ENCODE peak calls at places on chromosomes 3 and 15, in five cellular contexts. Z, Q, S, I and H are unnamed samples.

GRCh38 chr3:127678611-127679533 is 6.1 kb downstream of the ABTB1 start:
- DNase-seq in Z (no peak), Q (peak; percentile 57), S (peak; percentile 4), I (peak; percentile 5), H (peak; percentile 47)

GRCh38 chr3:187946981-187947380 is 201.7 kb upstream of the BCL6 start:
- DNase-seq in Z (no peak), Q (no peak), S (no peak), I (no peak), H (no peak)

GRCh38 chr3:64829331-64829730 is 141.5 kb upstream of the ADAMTS9 start:
- DNase-seq in Z (no peak), Q (no peak), S (no peak), I (no peak), H (no peak)

GRCh38 chr3:41690766-41691563 is 270.9 kb downstream of the ULK4 start:
- DNase-seq in Z (no peak), Q (no peak), S (no peak), I (no peak), H (no peak)

GRCh38 chr3:124792341-124793034 is 62.2 kb downstream of the UMPS start:
- DNase-seq in Z (no peak), Q (no peak), S (no peak), I (no peak), H (no peak)

GRCh38 chr15:82730022-82730530 is 20.4 kb upstream of the AP3B2 start:
- DNase-seq in Z (no peak), Q (no peak), S (no peak), I (no peak), H (no peak)

GRCh38 chr3:178117641-178118040 is 418.6 kb upstream of the KCNMB2 start:
- DNase-seq in Z (peak; percentile 16), Q (no peak), S (no peak), I (no peak), H (no peak)

GRCh38 chr3:134054881-134055280 is 25.2 kb upstream of the SLCO2A1 start:
- DNase-seq in Z (no peak), Q (no peak), S (no peak), I (no peak), H (peak; percentile 8)

GRCh38 chr15:65752151-65752700 is 39.9 kb downstream of the DENND4A start:
- DNase-seq in Z (peak; percentile 63), Q (no peak), S (no peak), I (no peak), H (no peak)

GRCh38 chr15:35958936-35959335 is 413.0 kb upstream of the DPH6 start:
- DNase-seq in Z (peak; percentile 12), Q (no peak), S (no peak), I (no peak), H (no peak)

DNA sequence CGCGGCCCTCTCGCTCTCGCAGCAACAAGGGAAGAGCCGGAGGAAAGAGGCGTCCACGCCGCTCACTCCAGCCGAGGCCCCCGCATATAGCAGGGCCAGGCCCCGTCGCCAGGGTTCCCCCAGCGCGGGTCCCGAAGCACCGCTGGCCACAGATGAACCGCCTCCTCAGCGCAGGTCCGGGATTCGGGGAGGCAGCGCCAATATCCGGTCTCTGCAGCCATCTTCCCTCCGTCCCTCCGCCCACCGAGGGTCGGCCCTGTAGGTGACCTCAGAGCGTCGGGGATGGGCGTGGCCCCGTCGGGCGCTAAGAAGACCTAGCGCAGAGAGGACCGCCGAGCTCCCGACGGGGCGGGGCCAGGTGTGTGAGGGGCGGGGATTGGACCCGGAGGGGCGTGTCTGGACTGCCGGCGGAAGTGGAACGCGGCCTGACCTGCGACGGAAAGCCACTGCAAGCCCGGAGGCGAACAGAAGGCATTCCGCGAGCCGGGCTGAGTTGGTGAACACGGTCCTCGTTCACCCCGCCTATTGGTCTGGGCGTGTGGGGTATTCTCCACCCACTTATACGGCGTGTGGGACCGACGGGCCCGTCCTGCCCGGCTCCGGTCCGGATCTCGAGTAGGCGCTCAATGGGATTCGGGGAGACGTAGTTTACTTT is 26.8 kb upstream of the MTHFS start:
- DNase-seq in Z (peak; percentile 93), Q (peak; percentile 97), S (peak; percentile 98), I (peak; percentile 95), H (peak; percentile 94)
- TF ChIP-seq CTCF in Z (no peak), Q (no peak), S (no peak), I (no peak), H (no peak)

DNA sequence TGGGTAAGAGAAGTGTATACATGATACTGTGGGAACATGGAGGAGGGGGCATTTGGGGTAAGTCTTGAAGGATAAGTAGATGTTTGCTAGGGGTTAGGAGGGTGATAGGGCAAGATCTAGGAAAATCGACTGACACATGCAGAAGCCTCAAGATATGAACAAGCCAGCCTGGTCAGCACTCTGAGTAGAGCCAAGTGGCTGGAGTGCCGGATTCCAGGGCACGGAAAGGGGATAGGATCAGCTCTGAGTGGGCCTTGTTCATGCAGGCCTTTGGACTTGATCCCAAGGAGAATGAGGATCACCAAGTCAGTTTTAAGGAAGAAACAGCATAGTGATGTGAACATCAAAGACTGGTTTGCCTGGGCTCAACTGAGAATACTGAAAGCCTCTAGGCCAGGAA is 24.3 kb upstream of the MANF start:
- DNase-seq in Z (no peak), Q (no peak), S (no peak), I (no peak), H (peak; percentile 28)
- H3K4me1 ChIP-seq in Z (no peaks in the 10 kb centered on the region), Q (no peaks in the 10 kb centered on the region), S (no peaks in the 10 kb centered on the region), I (no peaks in the 10 kb centered on the region), H (peaks cover 5% of the 10 kb centered on the region)

GRCh38 chr15:31585231-31585630 is 258.6 kb downstream of the KLF13 start:
- DNase-seq in Z (no peak), Q (no peak), S (no peak), I (no peak), H (no peak)

GRCh38 chr15:31590609-31591008 is 264.0 kb downstream of the KLF13 start:
- DNase-seq in Z (peak; percentile 78), Q (no peak), S (no peak), I (no peak), H (no peak)

GRCh38 chr15:31587583-31587982 is 260.9 kb downstream of the KLF13 start:
- DNase-seq in Z (no peak), Q (no peak), S (no peak), I (no peak), H (no peak)

GRCh38 chr15:31584195-31584594 is 257.6 kb downstream of the KLF13 start:
- DNase-seq in Z (no peak), Q (no peak), S (no peak), I (no peak), H (no peak)

DNA sequence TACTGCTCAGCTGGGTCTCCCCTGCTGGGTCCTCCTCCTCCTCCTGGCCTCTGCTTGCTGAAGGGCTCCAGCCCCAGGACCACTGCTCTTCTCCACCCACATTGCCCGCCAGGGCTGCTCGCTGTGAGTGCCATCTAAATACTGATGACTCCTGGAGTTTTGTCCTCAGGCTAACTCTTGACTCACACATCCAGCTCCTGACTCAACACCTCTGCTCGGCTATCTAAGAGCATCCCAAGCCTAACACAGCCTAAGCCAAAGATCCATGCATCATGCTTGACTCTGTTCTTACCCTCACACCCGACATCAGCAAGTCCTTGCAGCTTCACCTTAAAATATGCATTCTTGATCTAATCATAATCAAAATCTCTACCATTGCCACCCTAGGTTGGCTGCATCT is 260.2 kb downstream of the KLF13 start:
- DNase-seq in Z (peak; percentile 27), Q (no peak), S (no peak), I (no peak), H (no peak)
- TF ChIP-seq CTCF in Z (no peak), Q (no peak), S (no peak), I (no peak), H (no peak)

GRCh38 chr3:112653209-112653871 is 12.4 kb upstream of the CCDC80 start:
- DNase-seq in Z (peak; percentile 98), Q (peak; percentile 68), S (no peak), I (no peak), H (no peak)

GRCh38 chr3:112651076-112651475 is 10.1 kb upstream of the CCDC80 start:
- DNase-seq in Z (no peak), Q (no peak), S (no peak), I (no peak), H (no peak)

GRCh38 chr3:112649478-112649735 is 8.5 kb upstream of the CCDC80 start:
- DNase-seq in Z (peak; percentile 83), Q (no peak), S (no peak), I (no peak), H (no peak)

GRCh38 chr3:112650472-112650871 is 9.5 kb upstream of the CCDC80 start:
- DNase-seq in Z (peak; percentile 62), Q (no peak), S (no peak), I (no peak), H (no peak)

GRCh38 chr3:112651516-112651915 is 10.6 kb upstream of the CCDC80 start:
- DNase-seq in Z (peak; percentile 55), Q (no peak), S (no peak), I (no peak), H (no peak)
- H3K4me1 ChIP-seq in Z (peaks cover 24% of the 10 kb centered on the region), Q (no peaks in the 10 kb centered on the region), S (no peaks in the 10 kb centered on the region), I (no peaks in the 10 kb centered on the region), H (peaks cover 2% of the 10 kb centered on the region)

GRCh38 chr3:42898896-42899675 is 6.9 kb upstream of the ZNF662 start:
- DNase-seq in Z (no peak), Q (no peak), S (no peak), I (no peak), H (no peak)
- TF ChIP-seq CTCF in Z (no peak), Q (no peak), S (no peak), I (no peak), H (no peak)